ENCODE peak calls at places on chromosomes 2 and 18, in ten cellular contexts. G is suprapubic skin, B is mammary epithelial cell, F is hepatocyte, P is cardiac muscle cell, Q is heart right ventricle, C is psoas muscle, L is colonic mucosa, D is tibial artery, N is A549. A is an unnamed sample. For H3K4me1, the result is how much of the 10 kb centered on the place peaks cover.

GRCh38 chr2:667332-668000 is 9.7 kb downstream of the TMEM18 start:
- DNase-seq in G (no peak), B (peak), F (peak), P (peak), Q (no peak), C (no peak), L (no peak), D (no peak), N (peak), A (no peak)

GRCh38 chr2:157592983-157593382 is 35.7 kb downstream of the ACVR1C start:
- DNase-seq in G (no peak), B (no peak), F (no peak), P (peak), Q (no peak), C (no peak), L (no peak), D (no peak), N (peak), A (no peak)

GRCh38 chr2:120847700-120848321 is 112.1 kb downstream of the GLI2 start:
- DNase-seq in G (peak), B (peak), F (peak), P (peak), Q (no peak), C (no peak), L (no peak), D (no peak), N (no peak), A (no peak)

GRCh38 chr2:226794077-226794670 is 5.4 kb downstream of the IRS1 start:
- DNase-seq in G (no peak), B (no peak), F (no peak), P (no peak), Q (no peak), C (no peak), L (no peak), D (no peak), N (no peak), A (no peak)

GRCh38 chr2:50636462-50636861 is 395.5 kb downstream of the NRXN1 start:
- DNase-seq in G (no peak), B (no peak), F (no peak), P (no peak), Q (no peak), C (no peak), L (no peak), D (no peak), N (no peak), A (no peak)

GRCh38 chr2:26182887-26183630 is 10.2 kb downstream of the GAREM2 start:
- DNase-seq in G (peak), B (no peak), F (no peak), P (no peak), Q (no peak), C (no peak), L (no peak), D (no peak), N (no peak), A (no peak)

GRCh38 chr2:80293026-80293425 is 11.5 kb downstream of the LRRTM1 start:
- DNase-seq in G (no peak), B (no peak), F (no peak), P (no peak), Q (no peak), C (no peak), L (no peak), D (no peak), N (no peak), A (no peak)

GRCh38 chr18:53909668-53910067 is 314.8 kb downstream of the MBD2 start:
- DNase-seq in G (no peak), B (peak), F (no peak), P (no peak), Q (no peak), C (no peak), L (no peak), D (no peak), N (peak), A (no peak)

GRCh38 chr2:11681722-11682589 is 12.0 kb upstream of the NTSR2 start:
- DNase-seq in G (peak), B (no peak), F (peak), P (peak), Q (no peak), C (peak), L (peak), D (no peak), N (peak), A (no peak)

GRCh38 chr2:177604291-177605065 is 211.9 kb downstream of the AGPS start:
- DNase-seq in G (no peak), B (peak), F (peak), P (peak), Q (peak), C (no peak), L (peak), D (peak), N (peak), A (no peak)

GRCh38 chr2:239293450-239294430 is 107.1 kb downstream of the HDAC4 start:
- DNase-seq in G (peak), B (no peak), F (no peak), P (no peak), Q (no peak), C (peak), L (no peak), D (peak), N (no peak), A (peak)

GRCh38 chr2:56130463-56131070 is 53.2 kb upstream of the CCDC85A start:
- DNase-seq in G (no peak), B (peak), F (peak), P (peak), Q (no peak), C (no peak), L (no peak), D (no peak), N (peak), A (no peak)

GRCh38 chr2:233413046-233413445 is 58.8 kb downstream of the DGKD start:
- DNase-seq in G (no peak), B (peak), F (no peak), P (peak), Q (no peak), C (no peak), L (no peak), D (no peak), N (peak), A (no peak)

GRCh38 chr2:171228826-171229225 is 68.1 kb upstream of the TLK1 start:
- DNase-seq in G (no peak), B (no peak), F (no peak), P (no peak), Q (no peak), C (no peak), L (no peak), D (no peak), N (no peak), A (no peak)

GRCh38 chr2:70934981-70935380 is 719 bp upstream of the ATP6V1B1 start:
- DNase-seq in G (no peak), B (no peak), F (no peak), P (no peak), Q (no peak), C (no peak), L (no peak), D (no peak), N (no peak), A (no peak)

GRCh38 chr18:73168171-73168570 is 300.4 kb upstream of the NETO1 start:
- DNase-seq in G (no peak), B (no peak), F (no peak), P (no peak), Q (no peak), C (no peak), L (no peak), D (no peak), N (no peak), A (no peak)

GRCh38 chr2:190922411-190922810 is 41.8 kb downstream of the GLS start:
- DNase-seq in G (no peak), B (no peak), F (no peak), P (peak), Q (no peak), C (no peak), L (no peak), D (no peak), N (no peak), A (no peak)

GRCh38 chr2:224025874-224026273 is 13.2 kb downstream of the SERPINE2 start:
- DNase-seq in G (no peak), B (no peak), F (no peak), P (no peak), Q (no peak), C (no peak), L (no peak), D (no peak), N (no peak), A (no peak)

GRCh38 chr2:11938196-11938595 is 191.8 kb downstream of the LPIN1 start:
- DNase-seq in G (peak), B (peak), F (no peak), P (peak), Q (peak), C (no peak), L (peak), D (no peak), N (peak), A (no peak)

GRCh38 chr2:41880561-41881243 is 167.1 kb upstream of the PKDCC start:
- DNase-seq in G (no peak), B (no peak), F (no peak), P (peak), Q (no peak), C (no peak), L (no peak), D (no peak), N (no peak), A (no peak)

GRCh38 chr2:190909680-190910079 is 29.1 kb downstream of the GLS start:
- DNase-seq in G (no peak), B (no peak), F (no peak), P (no peak), Q (no peak), C (no peak), L (no peak), D (no peak), N (no peak), A (no peak)

GRCh38 chr2:122273785-122274419 is 518.5 kb downstream of the TSN start:
- DNase-seq in G (no peak), B (no peak), F (no peak), P (no peak), Q (no peak), C (no peak), L (no peak), D (no peak), N (no peak), A (no peak)

GRCh38 chr2:115183144-115183543 is 740.7 kb downstream of the DPP10 start:
- DNase-seq in G (no peak), B (no peak), F (no peak), P (no peak), Q (no peak), C (no peak), L (no peak), D (no peak), N (no peak), A (no peak)

GRCh38 chr2:128437181-128437520 is 118.5 kb upstream of the HS6ST1 start:
- DNase-seq in G (peak), B (no peak), F (no peak), P (no peak), Q (no peak), C (no peak), L (no peak), D (peak), N (no peak), A (no peak)

GRCh38 chr2:46632349-46632748 is 153.0 kb downstream of the TMEM247 start:
- DNase-seq in G (no peak), B (peak), F (peak), P (peak), Q (no peak), C (no peak), L (no peak), D (no peak), N (peak), A (no peak)

GRCh38 chr2:216553093-216553478 is 54.4 kb downstream of the RPL37A start:
- DNase-seq in G (no peak), B (peak), F (no peak), P (no peak), Q (no peak), C (no peak), L (no peak), D (no peak), N (no peak), A (no peak)

GRCh38 chr18:63137999-63138448 is 181.5 kb downstream of the BCL2 start:
- DNase-seq in G (no peak), B (no peak), F (no peak), P (no peak), Q (peak), C (peak), L (no peak), D (no peak), N (no peak), A (no peak)

DNA sequence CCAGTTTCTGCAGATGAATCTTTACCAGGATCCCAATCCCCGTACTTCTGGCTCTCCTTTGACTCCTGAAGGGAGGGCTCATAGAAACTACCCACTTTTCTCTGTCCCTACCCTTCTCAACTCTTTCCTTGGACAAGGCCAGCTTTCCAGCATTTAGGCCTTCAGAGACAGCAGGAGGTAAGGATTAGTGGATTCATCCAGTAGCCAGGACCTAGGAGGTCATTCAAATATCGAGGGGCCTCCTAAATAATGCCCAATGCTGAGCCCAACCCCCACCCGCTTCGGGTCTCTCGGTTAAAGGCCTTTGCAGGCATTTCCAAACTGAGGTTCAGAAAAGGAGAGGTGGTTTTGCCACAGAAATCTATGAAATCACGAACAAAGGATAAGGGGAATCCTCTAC is 4.7 kb upstream of the ZNF532 start:
- DNase-seq in G (no peak), B (no peak), F (no peak), P (no peak), Q (no peak), C (no peak), L (no peak), D (no peak), N (no peak), A (no peak)
- H3K4me1 ChIP-seq in G (half or more), B (under half), F (under half), P (under half), Q (under half), C (under half), L (under half), D (under half), N (half or more), A (under half)

GRCh38 chr2:9423100-9423921 is at the start of the genes CPSF3 and ITGB1BP1:
- DNase-seq in G (peak), B (peak), F (peak), P (peak), Q (peak), C (peak), L (peak), D (peak), N (peak), A (peak)
- TF ChIP-seq CTCF in G (no peak), B (no peak), F (no peak), P (no peak), Q (no peak), C (no peak), L (no peak), D (no peak), N (no peak), A (peak)

GRCh38 chr2:74420006-74420405 is 1.4 kb downstream of the C2orf81 start:
- DNase-seq in G (no peak), B (no peak), F (no peak), P (no peak), Q (no peak), C (no peak), L (no peak), D (no peak), N (no peak), A (no peak)
- H3K4me3 ChIP-seq in G (no peak), B (no peak), F (no peak), P (no peak), Q (no peak), C (no peak), L (no peak), D (no peak), N (no peak), A (no peak)

GRCh38 chr2:144509548-144510205 is 10.2 kb downstream of the ZEB2 start:
- DNase-seq in G (no peak), B (no peak), F (no peak), P (no peak), Q (no peak), C (no peak), L (no peak), D (no peak), N (no peak), A (no peak)
- H3K4me1 ChIP-seq in G (under half), B (under half), F (under half), P (half or more), Q (half or more), C (half or more), L (under half), D (under half), N (under half), A (half or more)

GRCh38 chr2:149039213-149039724 is 770 bp downstream of the LYPD6B start:
- DNase-seq in G (no peak), B (no peak), F (no peak), P (no peak), Q (no peak), C (no peak), L (no peak), D (no peak), N (no peak), A (no peak)

GRCh38 chr2:149040451-149040850 is 2.0 kb downstream of the LYPD6B start:
- DNase-seq in G (no peak), B (peak), F (peak), P (peak), Q (no peak), C (no peak), L (peak), D (no peak), N (peak), A (no peak)

GRCh38 chr2:149038442-149039212 is at the start of gene LYPD6B:
- DNase-seq in G (no peak), B (peak), F (peak), P (peak), Q (no peak), C (no peak), L (peak), D (no peak), N (no peak), A (no peak)

GRCh38 chr2:149036507-149037293 is 1.8 kb upstream of the LYPD6B start:
- DNase-seq in G (no peak), B (no peak), F (no peak), P (no peak), Q (no peak), C (no peak), L (no peak), D (no peak), N (no peak), A (no peak)

DNA sequence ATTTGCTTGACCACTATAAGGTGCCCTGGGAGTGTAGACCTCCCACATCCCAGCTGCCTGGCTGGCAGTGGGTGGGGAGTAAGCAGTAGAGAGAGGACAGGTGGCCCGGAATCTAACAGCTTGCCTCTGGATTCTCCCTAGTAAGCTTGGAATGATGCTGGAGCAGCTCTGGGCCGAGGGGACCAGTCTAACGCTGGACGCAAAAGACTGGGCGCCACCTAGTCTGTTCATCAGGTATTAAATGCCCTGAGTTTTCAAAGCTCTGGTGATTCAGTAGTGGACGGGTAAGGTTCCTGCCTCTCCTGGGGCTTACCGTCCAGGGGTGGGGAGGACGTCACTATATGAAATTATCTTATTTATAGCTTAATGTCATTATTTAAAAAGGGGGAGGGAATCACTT is 648 bp upstream of the LYPD6B start:
- DNase-seq in G (no peak), B (peak), F (peak), P (no peak), Q (no peak), C (no peak), L (peak), D (no peak), N (no peak), A (no peak)
- TF ChIP-seq CTCF in G (no peak), B (peak), F (peak), P (no peak), Q (no peak), C (no peak), L (no peak), D (no peak), N (no peak), A (no peak)

DNA sequence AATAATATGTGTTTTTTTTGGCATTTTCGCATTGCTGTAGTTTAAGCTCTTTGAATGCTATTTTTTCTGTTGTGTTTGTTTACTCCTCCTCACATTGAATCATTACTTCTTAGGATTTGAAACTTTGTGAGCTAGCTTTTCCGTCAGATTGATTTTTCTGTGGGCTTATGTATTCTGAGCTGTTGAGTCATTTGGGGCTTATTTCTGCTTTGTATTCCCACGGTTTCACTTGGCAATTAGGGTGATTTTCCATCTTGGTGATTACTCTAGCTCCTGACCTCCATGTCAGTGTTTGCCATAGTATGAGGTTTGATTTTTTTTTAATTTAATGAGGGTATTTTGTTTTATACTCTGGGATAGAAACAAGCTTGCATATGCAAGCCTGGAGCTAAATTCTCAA is 200.0 kb downstream of the CCDC102B start:
- DNase-seq in G (no peak), B (no peak), F (no peak), P (no peak), Q (no peak), C (no peak), L (no peak), D (no peak), N (no peak), A (no peak)
- H3K4me3 ChIP-seq in G (no peak), B (no peak), F (no peak), P (no peak), Q (no peak), C (no peak), L (no peak), D (no peak), N (no peak), A (no peak)

GRCh38 chr18:59905686-59906091 is 5.9 kb downstream of the PMAIP1 start:
- DNase-seq in G (no peak), B (no peak), F (no peak), P (no peak), Q (no peak), C (no peak), L (no peak), D (no peak), N (no peak), A (no peak)
- H3K4me1 ChIP-seq in G (under half), B (under half), F (under half), P (under half), Q (under half), C (under half), L (under half), D (under half), N (half or more), A (under half)

DNA sequence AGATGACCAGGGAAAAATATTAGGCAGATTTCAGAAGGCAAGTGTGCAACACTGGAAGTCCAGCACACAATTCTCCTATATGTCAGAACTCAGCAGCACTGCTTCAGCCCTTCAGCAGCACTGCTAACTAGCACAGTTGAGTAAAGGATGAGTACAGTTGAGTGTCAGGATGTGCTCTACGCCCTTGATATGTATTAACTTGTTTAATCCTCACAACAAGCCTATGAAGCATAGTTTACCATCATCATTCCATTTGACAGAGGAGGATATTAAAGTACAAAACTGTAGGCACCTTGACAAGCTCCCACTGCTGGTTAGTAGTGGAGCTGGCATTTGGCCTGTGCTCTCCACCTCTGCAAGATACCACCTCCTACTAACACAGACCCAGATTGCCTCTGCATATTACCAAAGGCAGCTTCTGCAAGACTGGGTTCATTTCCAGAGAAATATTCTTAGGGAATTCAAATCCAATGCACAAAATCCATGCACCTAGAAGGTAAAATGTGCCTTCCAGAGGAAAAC is 230.8 kb downstream of the ANAPC1 start:
- DNase-seq in G (no peak), B (peak), F (no peak), P (no peak), Q (no peak), C (no peak), L (no peak), D (no peak), N (no peak), A (no peak)
- TF ChIP-seq CTCF in G (no peak), B (peak), F (no peak), P (no peak), Q (no peak), C (no peak), L (no peak), D (no peak), N (no peak), A (no peak)

DNA sequence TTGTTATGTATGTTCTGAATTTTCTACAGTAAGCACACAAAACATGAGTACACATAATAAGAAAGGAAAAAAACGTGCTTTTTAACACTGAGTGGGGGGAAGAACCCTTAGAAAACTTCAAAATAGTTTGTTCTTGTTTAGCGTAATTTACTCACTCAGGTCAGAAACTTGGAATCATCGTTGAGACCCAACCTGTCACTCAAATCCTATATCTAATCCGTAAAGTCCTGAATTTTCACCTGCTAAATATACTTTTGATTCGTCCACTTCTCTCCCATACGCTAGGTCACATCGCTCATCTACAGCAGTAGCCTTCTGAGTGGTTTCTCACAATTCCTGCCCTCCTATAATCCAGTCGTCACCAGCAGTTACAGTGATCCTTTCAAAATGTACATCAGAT is 767 bp downstream of the TPRKB start:
- DNase-seq in G (no peak), B (no peak), F (no peak), P (no peak), Q (no peak), C (no peak), L (no peak), D (no peak), N (no peak), A (no peak)
- H3K4me3 ChIP-seq in G (peak), B (peak), F (peak), P (peak), Q (peak), C (peak), L (peak), D (peak), N (peak), A (peak)

A was measured in left lung.